ENCODE peak calls at places on chromosomes 2 and 18, in eight cellular contexts. U, N, I, O, W, Q, A and B are unnamed samples.

GRCh38 chr18:58714259-58714658 is 43.0 kb downstream of the MALT1 start:
- DNase-seq in A (no peak), I (no peak), Q (no peak), O (no peak), N (no peak), W (no peak), U (peak; percentile 21), B (no peak)

GRCh38 chr2:149744845-149745244 is 157.3 kb upstream of the MMADHC start:
- DNase-seq in A (no peak), W (peak; percentile 69), O (no peak), U (no peak), N (no peak), I (no peak), Q (peak; percentile 64), B (peak; percentile 62)

GRCh38 chr18:76401496-76401895 is 93.5 kb downstream of the ZNF516 start:
- DNase-seq in U (no peak), A (no peak), W (no peak), O (no peak), I (no peak), Q (no peak), N (no peak), B (no peak)

GRCh38 chr2:206408323-206409320 is 34.7 kb upstream of the ADAM23 start:
- DNase-seq in O (no peak), U (no peak), Q (no peak), W (no peak), A (no peak), N (no peak), I (no peak), B (no peak)

GRCh38 chr2:47221956-47222355 is 66.8 kb upstream of the STPG4 start:
- DNase-seq in O (no peak), I (no peak), N (peak; percentile 18), W (peak; percentile 70), Q (peak; percentile 70), A (no peak), U (no peak), B (peak; percentile 74)

GRCh38 chr2:161104054-161104553 is 56.1 kb upstream of the TANK start:
- DNase-seq in N (no peak), A (no peak), U (no peak), Q (no peak), W (peak; percentile 15), I (peak; percentile 74), O (no peak), B (peak; percentile 33)

GRCh38 chr2:19649107-19649506 is 252.7 kb downstream of the TTC32 start:
- DNase-seq in Q (peak; percentile 70), N (no peak), O (no peak), U (no peak), W (peak; percentile 74), I (no peak), A (no peak), B (peak; percentile 67)

GRCh38 chr18:48314694-48315093 is 94.5 kb downstream of the ZBTB7C start:
- DNase-seq in U (no peak), O (no peak), I (no peak), W (no peak), A (no peak), Q (no peak), N (no peak), B (no peak)

GRCh38 chr18:74994502-74995403 is 214.2 kb downstream of the PTGR3 start:
- DNase-seq in A (no peak), O (no peak), W (no peak), I (no peak), U (peak; percentile 36), Q (peak; percentile 44), N (no peak), B (peak; percentile 16)

GRCh38 chr2:25077792-25078170 is 35.9 kb downstream of the EFR3B start:
- DNase-seq in Q (no peak), A (no peak), O (no peak), U (no peak), I (no peak), N (no peak), W (no peak), B (no peak)
- H3K4me3 ChIP-seq in Q (no peak overlapping the region), A (no peak overlapping the region), O (no peak overlapping the region), U (no peak overlapping the region), I (no peak overlapping the region), N (no peak overlapping the region), W (no peak overlapping the region), B (no peak overlapping the region)

DNA sequence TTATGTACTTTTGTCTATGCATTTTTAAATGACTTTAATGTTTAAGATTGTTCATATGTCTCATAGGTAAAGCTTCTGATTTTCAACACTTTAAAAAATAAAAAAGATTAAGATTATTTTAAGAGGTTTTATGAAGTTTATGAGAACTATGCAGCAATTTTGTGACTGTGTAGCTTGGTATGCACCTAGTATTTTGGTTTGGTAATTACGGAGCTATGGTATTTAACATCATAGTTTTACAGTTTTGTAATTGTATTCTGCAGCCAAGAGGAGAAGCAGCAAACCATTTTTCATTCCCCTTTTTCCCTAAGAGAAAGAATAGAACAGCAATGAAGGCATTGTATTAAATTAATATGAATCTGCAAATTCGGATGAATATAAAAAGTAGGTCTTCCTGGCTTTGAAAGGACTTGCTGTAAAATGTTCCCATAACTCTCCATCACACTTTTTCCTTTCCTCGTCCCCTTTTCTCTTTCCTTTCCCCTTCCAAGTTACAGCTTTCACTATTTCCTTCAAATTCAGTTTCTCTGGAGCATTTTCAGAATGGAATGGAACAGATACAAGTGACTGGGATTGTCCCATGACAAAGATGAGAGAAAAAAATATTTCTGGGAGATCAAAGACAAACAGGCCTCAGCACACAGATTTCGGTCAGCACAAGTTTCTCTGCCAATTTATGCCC is 26.0 kb upstream of the PIEZO2 start:
- DNase-seq in Q (peak; percentile 80), O (no peak), A (no peak), U (no peak), N (no peak), W (peak; percentile 43), I (no peak), B (peak; percentile 47)
- H3K4me3 ChIP-seq in Q (no peak overlapping the region), O (no peak overlapping the region), A (no peak overlapping the region), U (no peak overlapping the region), N (no peak overlapping the region), W (no peak overlapping the region), I (no peak overlapping the region), B (no peak overlapping the region)

GRCh38 chr2:42224422-42225067 is 55.4 kb downstream of the EML4 start:
- DNase-seq in W (no peak), A (no peak), O (no peak), I (no peak), U (no peak), Q (peak; percentile 33), N (no peak), B (peak; percentile 18)
- H3K4me3 ChIP-seq in W (no peak overlapping the region), A (no peak overlapping the region), O (no peak overlapping the region), I (no peak overlapping the region), U (no peak overlapping the region), Q (no peak overlapping the region), N (no peak overlapping the region), B (no peak overlapping the region)

GRCh38 chr2:42127425-42128424 is 41.4 kb upstream of the EML4 start:
- DNase-seq in W (no peak), N (no peak), O (no peak), Q (no peak), U (peak; percentile 71), A (no peak), I (peak; percentile 78), B (no peak)
- H3K4me3 ChIP-seq in W (no peak overlapping the region), N (no peak overlapping the region), O (no peak overlapping the region), Q (no peak overlapping the region), U (no peak overlapping the region), A (no peak overlapping the region), I (peak overlapping the region; percentile 36), B (no peak overlapping the region)

DNA sequence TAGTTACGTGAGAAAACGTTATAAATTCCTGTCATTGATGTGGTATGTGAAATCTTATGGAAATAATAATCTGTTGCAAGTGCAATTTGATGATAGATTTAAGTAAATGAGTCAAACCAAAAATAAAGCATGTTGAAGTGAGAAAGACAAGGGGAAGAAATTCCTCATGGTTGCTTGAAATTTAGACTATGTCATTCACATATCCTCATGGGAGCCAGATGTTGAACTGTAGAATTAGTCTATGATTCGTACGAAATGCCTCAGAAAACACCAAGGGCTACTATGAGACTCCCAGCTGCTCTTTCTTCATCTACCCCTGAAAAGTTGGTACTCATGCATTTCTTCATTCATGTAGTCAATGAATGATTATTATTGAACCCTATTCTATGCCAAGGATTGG is 55.7 kb downstream of the KLHL14 start:
- DNase-seq in Q (no peak), U (no peak), N (no peak), W (peak; percentile 57), I (no peak), A (no peak), O (no peak), B (no peak)
- H3K4me3 ChIP-seq in Q (no peak overlapping the region), U (no peak overlapping the region), N (no peak overlapping the region), W (no peak overlapping the region), I (no peak overlapping the region), A (no peak overlapping the region), O (no peak overlapping the region), B (no peak overlapping the region)

DNA sequence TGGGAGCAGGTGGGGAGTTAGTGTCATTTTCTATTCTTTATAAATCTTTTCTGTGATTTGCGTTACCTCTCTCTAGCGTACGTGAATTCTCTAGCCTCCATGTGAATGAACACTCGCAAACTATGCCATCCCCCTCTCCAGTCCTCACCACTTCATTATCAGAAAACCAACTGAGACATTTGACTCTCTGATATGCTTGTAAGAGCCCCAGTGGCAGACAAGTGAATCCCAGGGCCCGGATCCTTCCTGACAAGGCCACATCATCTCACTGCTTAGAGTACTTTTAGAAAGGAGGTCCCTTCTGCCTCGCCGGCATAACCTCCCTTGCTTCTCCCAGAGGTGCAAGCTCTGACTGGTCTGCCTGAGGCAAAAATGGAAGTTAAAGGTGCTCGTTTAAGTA is 114.7 kb upstream of the MSTN start:
- DNase-seq in W (no peak), Q (no peak), O (no peak), U (no peak), N (no peak), A (no peak), I (no peak), B (no peak)
- H3K4me3 ChIP-seq in W (no peak overlapping the region), Q (no peak overlapping the region), O (no peak overlapping the region), U (no peak overlapping the region), N (no peak overlapping the region), A (no peak overlapping the region), I (no peak overlapping the region), B (no peak overlapping the region)

GRCh38 chr18:37967261-37967660 is 401.7 kb upstream of the CELF4 start:
- DNase-seq in O (no peak), A (no peak), N (no peak), I (no peak), U (no peak), W (no peak), Q (no peak), B (no peak)

GRCh38 chr18:37964885-37965571 is 399.4 kb upstream of the CELF4 start:
- DNase-seq in Q (no peak), O (no peak), A (no peak), U (no peak), N (no peak), W (no peak), I (no peak), B (no peak)

GRCh38 chr18:37962316-37962966 is 396.8 kb upstream of the CELF4 start:
- DNase-seq in O (no peak), N (peak; percentile 16), A (no peak), I (no peak), W (no peak), U (no peak), Q (no peak), B (no peak)

GRCh38 chr18:37963837-37964236 is 398.2 kb upstream of the CELF4 start:
- DNase-seq in I (no peak), O (no peak), U (no peak), A (no peak), Q (no peak), W (no peak), N (no peak), B (no peak)

GRCh38 chr18:37965572-37965970 is 400.0 kb upstream of the CELF4 start:
- DNase-seq in A (no peak), U (no peak), W (no peak), N (peak; percentile 17), I (no peak), O (no peak), Q (no peak), B (no peak)
- H3K4me3 ChIP-seq in A (no peak overlapping the region), U (no peak overlapping the region), W (no peak overlapping the region), N (no peak overlapping the region), I (no peak overlapping the region), O (no peak overlapping the region), Q (no peak overlapping the region), B (no peak overlapping the region)

GRCh38 chr18:69648486-69648885 is 247.8 kb downstream of the DOK6 start:
- DNase-seq in I (no peak), W (no peak), N (no peak), A (no peak), U (no peak), O (peak; percentile 38), Q (no peak), B (no peak)
- H3K4me3 ChIP-seq in I (peak overlapping the region; percentile 48), W (no peak overlapping the region), N (no peak overlapping the region), A (no peak overlapping the region), U (no peak overlapping the region), O (no peak overlapping the region), Q (no peak overlapping the region), B (no peak overlapping the region)